ENCODE peak calls at places on chromosome 3, in seven cellular contexts. Y, N, U, B, L, T and F are unnamed samples.
A peak's percentile ranks its signal among the peaks of the same experiment; 100 is the strongest.

GRCh38 chr3:104887069-104887468 is 479.6 kb upstream of the ALCAM start:
- DNase-seq in Y (no peak), N (no peak), U (no peak), B (no peak), L (no peak), T (no peak), F (no peak)

GRCh38 chr3:15181964-15182363 is 24.1 kb upstream of the CAPN7 start:
- DNase-seq in Y (no peak), N (no peak), U (no peak), B (no peak), L (no peak), T (no peak), F (no peak)

GRCh38 chr3:141894524-141895176 is 18.2 kb downstream of the ATP1B3 start:
- DNase-seq in Y (no peak), N (no peak), U (no peak), B (no peak), L (no peak), T (no peak), F (no peak)

GRCh38 chr3:46921871-46922271 is 44.4 kb downstream of the PTH1R start:
- DNase-seq in Y (no peak), N (peak; percentile 36), U (no peak), B (peak; percentile 49), L (peak; percentile 15), T (no peak), F (no peak)

GRCh38 chr3:52190294-52190841 is 7.6 kb upstream of the ALAS1 start:
- DNase-seq in Y (no peak), N (no peak), U (peak; percentile 54), B (peak; percentile 63), L (peak; percentile 64), T (no peak), F (no peak)

GRCh38 chr3:197309528-197310361 is 11.3 kb upstream of the DLG1 start:
- DNase-seq in Y (no peak), N (no peak), U (no peak), B (no peak), L (no peak), T (no peak), F (no peak)

GRCh38 chr3:125129512-125129962 is 73.7 kb upstream of the HEG1 start:
- DNase-seq in Y (peak; percentile 38), N (no peak), U (no peak), B (no peak), L (peak; percentile 88), T (no peak), F (peak; percentile 46)

GRCh38 chr3:9879830-9880549 is at the start of gene CIDEC:
- DNase-seq in Y (no peak), N (no peak), U (no peak), B (no peak), L (no peak), T (no peak), F (no peak)

GRCh38 chr3:37096292-37096691 is 78.1 kb downstream of the LRRFIP2 start:
- DNase-seq in Y (no peak), N (no peak), U (no peak), B (no peak), L (no peak), T (no peak), F (no peak)

GRCh38 chr3:4805662-4806061 is 173.6 kb upstream of the BHLHE40 start:
- DNase-seq in Y (no peak), N (no peak), U (no peak), B (no peak), L (no peak), T (no peak), F (no peak)

GRCh38 chr3:194871143-194871863 is 185.6 kb downstream of the FAM43A start:
- DNase-seq in Y (peak; percentile 50), N (peak; percentile 90), U (peak; percentile 17), B (peak; percentile 72), L (peak; percentile 73), T (peak; percentile 69), F (no peak)

GRCh38 chr3:112486811-112487505 is 12.3 kb downstream of the BTLA start:
- DNase-seq in Y (no peak), N (no peak), U (no peak), B (no peak), L (no peak), T (no peak), F (no peak)

GRCh38 chr3:172129868-172130751 is 90.7 kb downstream of the FNDC3B start:
- DNase-seq in Y (peak; percentile 88), N (peak; percentile 81), U (peak; percentile 81), B (peak; percentile 96), L (peak; percentile 98), T (peak; percentile 84), F (peak; percentile 92)

GRCh38 chr3:135997554-135998320 is 32.2 kb downstream of the PPP2R3A start:
- DNase-seq in Y (no peak), N (no peak), U (no peak), B (no peak), L (no peak), T (no peak), F (no peak)

GRCh38 chr3:190385835-190386688 is 1.9 kb upstream of the CLDN16 start:
- DNase-seq in Y (no peak), N (no peak), U (no peak), B (no peak), L (peak; percentile 58), T (no peak), F (no peak)

GRCh38 chr3:186493507-186493906 is 50.7 kb downstream of the CRYGS start:
- DNase-seq in Y (no peak), N (no peak), U (no peak), B (no peak), L (no peak), T (no peak), F (no peak)

GRCh38 chr3:198113219-198114053 is 153.4 kb downstream of the LMLN start:
- DNase-seq in Y (peak; percentile 27), N (no peak), U (no peak), B (no peak), L (peak; percentile 18), T (no peak), F (no peak)

GRCh38 chr3:185880600-185880999 is 55.8 kb upstream of the IGF2BP2 start:
- DNase-seq in Y (no peak), N (no peak), U (no peak), B (no peak), L (no peak), T (no peak), F (no peak)

GRCh38 chr3:112814256-112814655 is 32.4 kb downstream of the CD200R1L start:
- DNase-seq in Y (no peak), N (no peak), U (no peak), B (no peak), L (no peak), T (no peak), F (no peak)

GRCh38 chr3:12076666-12077065 is 72.5 kb downstream of the SYN2 start:
- DNase-seq in Y (no peak), N (no peak), U (no peak), B (no peak), L (no peak), T (no peak), F (no peak)

GRCh38 chr3:50624634-50625033 is 7.7 kb downstream of the MAPKAPK3 start:
- DNase-seq in Y (no peak), N (no peak), U (no peak), B (no peak), L (no peak), T (peak; percentile 11), F (no peak)

GRCh38 chr3:20141841-20142240 is 44.2 kb downstream of the SGO1 start:
- DNase-seq in Y (peak; percentile 64), N (no peak), U (peak; percentile 29), B (no peak), L (no peak), T (no peak), F (no peak)

GRCh38 chr3:56981445-56982230 is 78.8 kb upstream of the SPATA12 start:
- DNase-seq in Y (no peak), N (no peak), U (no peak), B (no peak), L (no peak), T (no peak), F (no peak)
- H3K4me1 ChIP-seq in Y (no peaks in the 10 kb centered on the region), N (no peaks in the 10 kb centered on the region), U (peaks cover 38% of the 10 kb centered on the region), B (peaks cover 16% of the 10 kb centered on the region), L (peaks cover 23% of the 10 kb centered on the region), T (no peaks in the 10 kb centered on the region), F (peaks cover 20% of the 10 kb centered on the region)

GRCh38 chr3:107574650-107575049 is 51.9 kb downstream of the BBX start:
- DNase-seq in Y (no peak), N (no peak), U (no peak), B (no peak), L (no peak), T (no peak), F (no peak)
- TF ChIP-seq CTCF in Y (peak; percentile 46), N (peak; percentile 59), U (peak; percentile 38), B (no peak), L (peak; percentile 68), T (no peak), F (peak; percentile 44)

DNA sequence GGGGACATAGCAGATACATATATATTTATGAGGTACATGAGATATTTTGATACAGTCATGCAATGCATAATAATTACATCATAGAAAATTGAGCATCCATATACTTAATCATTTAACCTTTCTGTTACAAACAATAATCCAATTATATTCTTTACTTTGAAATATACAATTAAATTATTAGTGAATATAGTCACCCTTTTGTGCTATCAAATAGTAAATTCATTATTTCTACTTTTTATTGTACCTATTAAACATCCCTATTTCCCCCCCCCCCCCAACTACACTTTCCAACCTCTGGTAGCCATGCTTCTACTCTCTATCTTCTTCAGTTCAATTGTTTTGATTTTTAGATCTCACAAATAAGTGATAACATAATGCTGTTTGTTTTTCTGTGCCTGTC is 719.1 kb downstream of the ZBBX start:
- DNase-seq in Y (no peak), N (no peak), U (no peak), B (no peak), L (no peak), T (no peak), F (no peak)
- H3K9me3 ChIP-seq in Y (peaks cover 5% of the 10 kb centered on the region), N (no peaks in the 10 kb centered on the region), U (no peaks in the 10 kb centered on the region), B (no peaks in the 10 kb centered on the region), L (no peaks in the 10 kb centered on the region), T (no peaks in the 10 kb centered on the region), F (peaks cover 2% of the 10 kb centered on the region)

GRCh38 chr3:128051459-128051836 is 789 bp upstream of the SEC61A1 start:
- DNase-seq in Y (no peak), N (no peak), U (no peak), B (no peak), L (no peak), T (no peak), F (no peak)

GRCh38 chr3:128051837-128052766 is at the start of gene SEC61A1:
- DNase-seq in Y (peak; percentile 96), N (peak; percentile 97), U (peak; percentile 85), B (peak; percentile 96), L (peak; percentile 95), T (peak; percentile 95), F (peak; percentile 65)

GRCh38 chr3:128053614-128054013 is 1.4 kb downstream of the SEC61A1 start:
- DNase-seq in Y (no peak), N (no peak), U (no peak), B (no peak), L (no peak), T (no peak), F (no peak)

GRCh38 chr3:128054363-128054762 is 2.1 kb downstream of the SEC61A1 start:
- DNase-seq in Y (no peak), N (no peak), U (no peak), B (no peak), L (peak; percentile 76), T (no peak), F (no peak)

DNA sequence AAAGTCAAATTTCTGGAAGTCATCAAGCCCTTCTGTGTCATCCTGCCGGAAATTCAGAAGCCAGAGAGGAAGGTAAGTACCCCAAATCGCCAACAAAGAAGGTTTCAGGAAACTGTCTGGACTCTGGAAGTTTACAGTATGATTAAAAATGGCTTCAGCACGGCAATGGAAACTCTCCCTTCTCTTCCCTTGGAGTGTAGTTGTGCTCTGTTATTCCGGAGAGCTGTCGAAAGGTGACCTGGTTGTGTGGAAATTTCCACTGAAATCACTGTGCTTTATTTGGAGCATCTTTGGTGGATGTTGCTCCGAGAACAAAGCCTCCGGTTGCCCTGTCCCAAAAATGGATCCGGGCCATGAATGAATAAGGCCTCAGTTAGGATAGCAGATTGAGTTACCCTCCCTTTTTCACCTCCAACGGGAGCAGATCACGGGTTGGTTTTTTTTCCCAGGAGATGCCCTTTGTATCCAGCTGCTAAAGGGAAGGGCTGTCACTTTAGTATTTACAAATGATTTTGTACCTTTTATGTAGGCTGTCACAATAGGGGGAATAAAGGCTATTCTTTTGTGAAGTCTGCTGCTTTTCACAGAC is 688 bp downstream of the SEC61A1 start:
- DNase-seq in Y (no peak), N (no peak), U (no peak), B (no peak), L (no peak), T (no peak), F (no peak)
- H3K4me1 ChIP-seq in Y (peaks cover 19% of the 10 kb centered on the region), N (no peaks in the 10 kb centered on the region), U (peaks cover 40% of the 10 kb centered on the region), B (peaks cover 42% of the 10 kb centered on the region), L (peaks cover 39% of the 10 kb centered on the region), T (peaks cover 36% of the 10 kb centered on the region), F (peaks cover 38% of the 10 kb centered on the region)